ENCODE peak calls at places on chromosomes 1 and 21, in five cellular contexts. L, X, A, J and W are unnamed samples.
A peak's percentile ranks its signal among the peaks of the same experiment; 100 is the strongest.

GRCh38 chr1:91765293-91765692 is 120.7 kb downstream of the TGFBR3 start:
- DNase-seq in L (no peak), X (no peak), A (no peak), J (no peak), W (no peak)

GRCh38 chr1:46532498-46533178 is 18.8 kb downstream of the KNCN start:
- DNase-seq in L (peak; percentile 75), X (no peak), A (peak; percentile 36), J (peak; percentile 95), W (peak; percentile 60)

GRCh38 chr1:11804666-11805453 is 904 bp downstream of the MTHFR start:
- DNase-seq in L (no peak), X (no peak), A (peak; percentile 56), J (peak; percentile 47), W (no peak)

GRCh38 chr1:246795094-246795671 is 71.0 kb downstream of the SCCPDH start:
- DNase-seq in L (no peak), X (no peak), A (no peak), J (no peak), W (no peak)

GRCh38 chr1:203197625-203198024 is 11.1 kb upstream of the CHI3L1 start:
- DNase-seq in L (no peak), X (peak; percentile 22), A (peak; percentile 88), J (no peak), W (no peak)

GRCh38 chr1:235206533-235207201 is 45.6 kb upstream of the RBM34 start:
- DNase-seq in L (no peak), X (no peak), A (peak; percentile 46), J (no peak), W (no peak)

GRCh38 chr1:86068126-86068805 is 88.3 kb downstream of the COL24A1 start:
- DNase-seq in L (no peak), X (no peak), A (peak; percentile 57), J (no peak), W (no peak)

GRCh38 chr1:110591956-110592355 is 14.2 kb downstream of the KCNA2 start:
- DNase-seq in L (no peak), X (no peak), A (no peak), J (no peak), W (no peak)

GRCh38 chr1:44154665-44155064 is 13.2 kb upstream of the KLF18 start:
- DNase-seq in L (no peak), X (no peak), A (no peak), J (no peak), W (no peak)

GRCh38 chr1:16625497-16626408 is 12.4 kb upstream of the NBPF1 start:
- DNase-seq in L (no peak), X (peak; percentile 23), A (no peak), J (peak; percentile 53), W (no peak)

GRCh38 chr1:9350011-9350907 is 57.6 kb downstream of the SPSB1 start:
- DNase-seq in L (no peak), X (no peak), A (peak; percentile 65), J (no peak), W (no peak)

GRCh38 chr1:231021540-231022031 is 18.5 kb downstream of the FAM89A start:
- DNase-seq in L (no peak), X (no peak), A (peak; percentile 46), J (no peak), W (no peak)

GRCh38 chr1:201376464-201377374 is 761 bp downstream of the TNNT2 start:
- DNase-seq in L (peak; percentile 78), X (no peak), A (peak; percentile 46), J (peak; percentile 58), W (no peak)

GRCh38 chr1:155083865-155084721 is 5.5 kb downstream of the EFNA3 start:
- DNase-seq in L (no peak), X (no peak), A (no peak), J (peak; percentile 41), W (no peak)
- TF ChIP-seq CTCF in L (no peak), X (no peak), A (peak; percentile 34), J (peak; percentile 34), W (no peak)

GRCh38 chr1:25487628-25488027 is 55.8 kb upstream of the LDLRAP1 start:
- DNase-seq in L (peak; percentile 20), X (no peak), A (no peak), J (peak; percentile 37), W (no peak)

GRCh38 chr1:25494952-25495351 is 48.5 kb upstream of the LDLRAP1 start:
- DNase-seq in L (no peak), X (no peak), A (no peak), J (no peak), W (no peak)

GRCh38 chr1:25486602-25487001 is 55.9 kb downstream of the MACO1 start:
- DNase-seq in L (no peak), X (no peak), A (peak; percentile 76), J (no peak), W (no peak)

DNA sequence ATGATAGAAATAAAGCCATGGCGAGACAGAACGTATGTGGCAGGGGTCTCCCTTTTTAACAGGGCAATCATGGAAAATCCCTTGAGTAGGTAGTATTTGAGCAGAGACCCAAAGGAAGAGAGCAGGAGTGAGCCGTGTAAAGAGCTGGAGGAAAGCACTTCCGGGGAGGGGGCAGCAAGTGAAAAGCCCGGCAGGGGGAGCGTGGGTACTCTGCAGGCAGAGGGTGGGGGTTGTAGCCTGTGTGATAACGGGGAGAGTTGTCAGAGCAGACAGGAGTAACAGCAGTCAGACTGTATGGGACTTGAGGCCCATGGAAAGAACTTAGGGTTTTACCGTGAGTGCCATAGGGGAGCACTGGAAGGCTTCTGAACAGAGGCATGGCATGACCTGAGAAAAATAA is 51.1 kb upstream of the LDLRAP1 start:
- DNase-seq in L (no peak), X (no peak), A (no peak), J (no peak), W (no peak)
- TF ChIP-seq CTCF in L (no peak), X (no peak), A (no peak), J (no peak), W (no peak)

DNA sequence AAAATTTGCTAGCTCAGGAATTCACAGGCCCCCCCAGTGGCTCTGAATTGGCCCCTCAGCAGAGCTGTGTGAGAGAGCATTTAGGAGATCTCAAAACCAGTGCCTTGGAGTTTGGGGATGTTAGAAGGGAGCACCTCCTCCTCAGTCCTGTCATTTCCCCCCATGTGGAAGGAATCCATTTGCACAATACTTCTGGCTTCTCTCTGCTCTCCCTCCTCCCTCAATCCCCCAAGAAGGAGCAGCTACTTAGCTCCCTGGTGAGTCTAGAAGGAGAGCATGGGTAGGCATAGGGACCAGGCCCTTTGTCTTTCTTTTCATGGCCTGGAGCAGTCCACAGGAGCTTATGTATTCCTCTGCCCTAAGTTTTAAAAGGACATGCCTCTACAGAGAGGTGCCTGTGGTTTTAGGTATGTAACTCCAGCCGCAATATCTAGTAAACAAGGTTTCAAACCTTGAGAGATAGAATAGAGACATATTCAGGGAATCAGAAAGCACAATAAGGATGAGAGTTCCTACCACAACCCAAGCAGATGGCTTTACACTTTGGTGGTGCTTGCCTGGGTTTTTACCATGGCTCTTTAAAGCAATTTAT is 199.4 kb downstream of the FCRL5 start:
- DNase-seq in L (no peak), X (no peak), A (no peak), J (no peak), W (no peak)
- TF ChIP-seq CTCF in L (no peak), X (no peak), A (no peak), J (no peak), W (no peak)

DNA sequence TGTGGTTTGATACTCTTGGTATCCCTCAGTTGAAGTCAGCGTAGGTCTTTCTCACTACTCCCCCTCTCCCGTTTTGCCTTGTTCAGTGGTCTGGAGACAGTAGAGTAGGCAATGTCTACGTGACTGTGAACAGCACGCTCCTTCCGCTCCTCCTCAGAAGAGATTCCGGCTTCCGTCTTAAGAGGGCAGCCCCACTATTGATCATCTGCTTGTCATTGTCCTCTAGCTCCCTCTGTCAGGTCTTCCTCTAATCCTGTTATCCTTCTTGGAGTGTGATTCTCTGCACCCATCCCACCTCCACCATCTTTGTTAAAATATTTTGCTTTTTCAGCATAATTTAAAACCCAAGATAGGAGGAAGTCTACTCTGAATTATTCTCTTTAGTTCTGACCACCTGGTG is 129.9 kb upstream of the KCNK2 start:
- DNase-seq in L (no peak), X (no peak), A (no peak), J (no peak), W (no peak)
- TF ChIP-seq CTCF in L (peak; percentile 38), X (no peak), A (no peak), J (no peak), W (no peak)

GRCh38 chr21:44933938-44934260 is 5.9 kb upstream of the SLX9 start:
- DNase-seq in L (no peak), X (no peak), A (no peak), J (no peak), W (no peak)

GRCh38 chr21:44931137-44931500 is 8.7 kb upstream of the SLX9 start:
- DNase-seq in L (no peak), X (no peak), A (no peak), J (peak; percentile 49), W (no peak)

GRCh38 chr21:44933199-44933937 is 6.5 kb upstream of the SLX9 start:
- DNase-seq in L (no peak), X (no peak), A (no peak), J (no peak), W (no peak)

GRCh38 chr21:44931501-44932365 is 8.1 kb upstream of the SLX9 start:
- DNase-seq in L (no peak), X (no peak), A (no peak), J (no peak), W (no peak)

GRCh38 chr21:44932366-44933181 is 7.3 kb upstream of the SLX9 start:
- DNase-seq in L (peak; percentile 66), X (no peak), A (no peak), J (peak; percentile 86), W (peak; percentile 71)
- TF ChIP-seq CTCF in L (no peak), X (no peak), A (peak; percentile 61), J (peak; percentile 35), W (peak; percentile 72)